ENCODE peak calls at places on chromosome 15, in ten cellular contexts. T is ovary, R is AG04449, O is breast epithelium, J is heart right ventricle, I is fibroblast of lung, E is Karpas-422, X is dorsolateral prefrontal cortex, N is Caco-2, A is foreskin fibroblast. K is an unnamed sample.

GRCh38 chr15:24696855-24697254 is 21.3 kb downstream of the NPAP1 start:
- DNase-seq in T (no peak), R (no peak), O (no peak), J (no peak), I (no peak), E (no peak), X (no peak), N (no peak), A (no peak), K (no peak)

GRCh38 chr15:48802867-48803266 is 8.0 kb downstream of the CEP152 start:
- DNase-seq in T (no peak), R (peak; percentile 90), O (no peak), J (no peak), I (peak; percentile 97), E (no peak), X (no peak), N (no peak), A (peak; percentile 89), K (no peak)

GRCh38 chr15:54594115-54594514 is 602.6 kb downstream of the RSL24D1 start:
- DNase-seq in T (no peak), R (no peak), O (no peak), J (no peak), I (no peak), E (no peak), X (no peak), N (no peak), A (no peak), K (no peak)

GRCh38 chr15:63483521-63484371 is 20.6 kb upstream of the USP3 start:
- DNase-seq in T (no peak), R (no peak), O (no peak), J (no peak), I (no peak), E (no peak), X (no peak), N (no peak), A (no peak), K (peak; percentile 77)

GRCh38 chr15:64938192-64938591 is 26.5 kb downstream of the ANKDD1A start:
- DNase-seq in T (no peak), R (no peak), O (no peak), J (no peak), I (peak; percentile 70), E (no peak), X (no peak), N (no peak), A (no peak), K (peak; percentile 4)

GRCh38 chr15:32651229-32651837 is 9.8 kb downstream of the SCG5 start:
- DNase-seq in T (peak; percentile 44), R (peak; percentile 33), O (no peak), J (peak; percentile 10), I (peak; percentile 55), E (peak; percentile 87), X (no peak), N (peak; percentile 72), A (peak; percentile 61), K (no peak)

GRCh38 chr15:85403745-85404144 is 23.3 kb downstream of the AKAP13 start:
- DNase-seq in T (no peak), R (no peak), O (no peak), J (peak; percentile 33), I (peak; percentile 50), E (no peak), X (no peak), N (peak; percentile 27), A (peak; percentile 64), K (no peak)

GRCh38 chr15:42650208-42651066 is 75.0 kb downstream of the STARD9 start:
- DNase-seq in T (peak; percentile 63), R (peak; percentile 42), O (peak; percentile 31), J (peak; percentile 71), I (peak; percentile 73), E (peak; percentile 87), X (peak; percentile 49), N (peak; percentile 68), A (peak; percentile 83), K (no peak)

GRCh38 chr15:101206173-101206572 is 45.7 kb downstream of the CHSY1 start:
- DNase-seq in T (no peak), R (no peak), O (no peak), J (no peak), I (peak; percentile 89), E (no peak), X (no peak), N (no peak), A (peak; percentile 76), K (no peak)

GRCh38 chr15:98873441-98874218 is 134.0 kb downstream of the PGPEP1L start:
- DNase-seq in T (no peak), R (no peak), O (no peak), J (no peak), I (peak; percentile 95), E (no peak), X (no peak), N (no peak), A (peak; percentile 88), K (no peak)

GRCh38 chr15:45166792-45167630 is 20.8 kb downstream of the SHF start:
- DNase-seq in T (peak; percentile 93), R (peak; percentile 34), O (peak; percentile 77), J (peak; percentile 86), I (peak; percentile 83), E (peak; percentile 96), X (peak; percentile 77), N (peak; percentile 88), A (peak; percentile 79), K (peak; percentile 96)

GRCh38 chr15:52427804-52428203 is 100.9 kb downstream of the MYO5A start:
- DNase-seq in T (peak; percentile 48), R (peak; percentile 59), O (no peak), J (no peak), I (peak; percentile 95), E (no peak), X (no peak), N (no peak), A (peak; percentile 79), K (no peak)

GRCh38 chr15:35693887-35694286 is 147.9 kb upstream of the DPH6 start:
- DNase-seq in T (no peak), R (no peak), O (no peak), J (no peak), I (no peak), E (no peak), X (no peak), N (no peak), A (no peak), K (no peak)

GRCh38 chr15:58247803-58248503 is 109.8 kb downstream of the AQP9 start:
- DNase-seq in T (no peak), R (no peak), O (peak; percentile 71), J (peak; percentile 83), I (no peak), E (no peak), X (peak; percentile 54), N (peak; percentile 17), A (no peak), K (peak; percentile 88)

GRCh38 chr15:88618686-88619085 is 2.5 kb upstream of the AEN start:
- DNase-seq in T (no peak), R (no peak), O (no peak), J (no peak), I (no peak), E (no peak), X (no peak), N (no peak), A (no peak), K (no peak)
- H3K4me3 ChIP-seq in T (no peak overlapping the region), R (no peak overlapping the region), O (no peak overlapping the region), J (no peak overlapping the region), I (no peak overlapping the region), E (no peak overlapping the region), X (no peak overlapping the region), N (no peak overlapping the region), A (no peak overlapping the region), K (no peak overlapping the region)

GRCh38 chr15:74995779-74996765 is 709 bp downstream of the SCAMP5 start:
- DNase-seq in T (peak; percentile 63), R (no peak), O (no peak), J (no peak), I (no peak), E (peak; percentile 65), X (peak; percentile 71), N (no peak), A (no peak), K (no peak)
- H3K4me3 ChIP-seq in T (peak overlapping the region; percentile 48), R (peak overlapping the region; percentile 73), O (peak overlapping the region; percentile 87), J (peak overlapping the region; percentile 74), I (peak overlapping the region; percentile 65), E (peak overlapping the region; percentile 87), X (peak overlapping the region; percentile 92), N (peak overlapping the region; percentile 75), A (peak overlapping the region; percentile 66), K (peak overlapping the region; percentile 42)

DNA sequence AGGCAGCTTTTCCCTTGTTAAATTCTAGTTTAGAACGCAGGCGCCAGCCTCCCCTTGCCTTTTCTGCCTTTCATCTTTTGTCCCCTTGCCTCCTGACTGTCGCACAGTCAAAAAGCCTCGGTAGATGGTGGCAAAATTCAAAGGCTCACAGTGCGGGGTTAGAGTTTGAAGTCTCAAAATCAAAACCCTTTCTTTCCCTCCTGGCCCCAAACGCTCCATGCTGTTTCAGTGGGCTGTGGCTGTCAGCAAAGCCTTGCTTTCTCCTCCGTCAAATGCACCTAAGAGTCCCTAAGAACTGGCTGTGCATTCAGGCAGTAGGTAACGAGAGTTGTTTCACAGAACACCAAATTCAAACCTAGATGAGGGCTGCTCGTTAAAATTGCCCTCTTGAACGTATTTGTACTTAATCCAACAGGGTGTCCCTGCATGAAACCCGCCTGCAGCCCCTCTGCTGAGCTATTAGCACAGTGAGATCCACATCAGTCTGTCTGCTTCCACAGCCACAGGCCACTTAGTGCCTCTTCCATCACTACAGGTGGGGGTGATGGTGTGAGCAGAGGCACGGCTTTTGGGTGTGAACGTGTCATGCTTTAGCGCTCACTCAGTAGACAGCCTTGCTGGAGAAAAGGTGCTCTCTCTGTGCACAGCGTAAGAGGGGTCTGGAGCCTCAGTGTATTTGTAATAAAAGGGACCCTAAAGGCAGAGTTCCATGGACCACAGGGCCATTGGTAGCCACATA is 120.5 kb downstream of the ATP10A start:
- DNase-seq in T (no peak), R (no peak), O (no peak), J (no peak), I (no peak), E (no peak), X (no peak), N (no peak), A (no peak), K (no peak)
- H3K4me3 ChIP-seq in T (no peak overlapping the region), R (no peak overlapping the region), O (no peak overlapping the region), J (no peak overlapping the region), I (no peak overlapping the region), E (no peak overlapping the region), X (peak overlapping the region; percentile 28), N (no peak overlapping the region), A (no peak overlapping the region), K (no peak overlapping the region)

GRCh38 chr15:67924359-67924974 is 84.6 kb upstream of the RNU6-1 start:
- DNase-seq in T (no peak), R (no peak), O (no peak), J (no peak), I (no peak), E (no peak), X (no peak), N (no peak), A (no peak), K (no peak)

GRCh38 chr15:67925182-67925581 is 85.3 kb upstream of the RNU6-1 start:
- DNase-seq in T (no peak), R (no peak), O (no peak), J (no peak), I (no peak), E (no peak), X (no peak), N (no peak), A (no peak), K (no peak)

GRCh38 chr15:67922106-67922505 is 82.3 kb upstream of the RNU6-1 start:
- DNase-seq in T (no peak), R (no peak), O (no peak), J (no peak), I (no peak), E (no peak), X (no peak), N (no peak), A (no peak), K (no peak)

GRCh38 chr15:67923647-67923971 is 83.8 kb upstream of the RNU6-1 start:
- DNase-seq in T (no peak), R (no peak), O (no peak), J (no peak), I (no peak), E (no peak), X (no peak), N (no peak), A (no peak), K (no peak)

GRCh38 chr15:67922971-67923646 is 83.3 kb upstream of the RNU6-1 start:
- DNase-seq in T (no peak), R (no peak), O (no peak), J (no peak), I (no peak), E (no peak), X (no peak), N (no peak), A (no peak), K (no peak)
- H3K4me3 ChIP-seq in T (no peak overlapping the region), R (no peak overlapping the region), O (no peak overlapping the region), J (no peak overlapping the region), I (no peak overlapping the region), E (no peak overlapping the region), X (no peak overlapping the region), N (no peak overlapping the region), A (no peak overlapping the region), K (no peak overlapping the region)